ENCODE peak calls at places on chromosomes 4 and X, in eight cellular contexts. V is HCT116, T is HepG2, Q is Panc1, R is GM23338, F is upper lobe of left lung, H is K562, I is GM12878. S is an unnamed sample.
A peak's percentile ranks its signal among the peaks of the same experiment; 100 is the strongest.

GRCh38 chr4:102808009-102808408 is 19.3 kb downstream of the UBE2D3 start:
- ATAC-seq in H (no peak), F (no peak), R (no peak), I (no peak), Q (no peak), V (no peak), T (no peak), S (no peak)

GRCh38 chr4:153947124-153947523 is 158.2 kb upstream of the SFRP2 start:
- ATAC-seq in V (no peak), T (no peak), I (no peak), F (no peak), H (no peak), Q (no peak), R (peak; percentile 61), S (no peak)

GRCh38 chr4:160175064-160175643 is 1072.3 kb downstream of the RAPGEF2 start:
- ATAC-seq in H (no peak), I (no peak), Q (no peak), T (peak; percentile 51), F (no peak), R (no peak), V (peak; percentile 87), S (no peak)

GRCh38 chrX:134484039-134484438 is 24.1 kb downstream of the HPRT1 start:
- ATAC-seq in R (no peak), T (no peak), H (peak; percentile 64), Q (peak; percentile 34), F (no peak), V (peak; percentile 25), I (peak; percentile 38), S (no peak)

GRCh38 chr4:143184217-143184502 is 557 bp upstream of the USP38 start:
- ATAC-seq in I (peak; percentile 27), R (peak; percentile 15), T (peak; percentile 11), F (peak; percentile 54), V (peak; percentile 28), Q (peak; percentile 47), H (peak; percentile 7), S (peak; percentile 2)

GRCh38 chr4:40316333-40316781 is 18.8 kb upstream of the CHRNA9 start:
- ATAC-seq in V (no peak), Q (peak; percentile 23), T (no peak), I (peak; percentile 66), F (peak; percentile 69), R (peak; percentile 9), H (no peak), S (peak; percentile 47)

GRCh38 chr4:114146947-114147618 is 167.6 kb upstream of the ARSJ start:
- ATAC-seq in F (no peak), Q (no peak), R (no peak), I (peak; percentile 55), T (no peak), H (no peak), V (no peak), S (no peak)

GRCh38 chr4:37873383-37873782 is 17.5 kb upstream of the TBC1D1 start:
- ATAC-seq in F (peak; percentile 89), R (no peak), H (no peak), I (no peak), Q (no peak), V (no peak), T (peak; percentile 93), S (peak; percentile 92)

GRCh38 chr4:150251752-150252190 is 173.5 kb downstream of the DCLK2 start:
- ATAC-seq in V (peak; percentile 41), T (peak; percentile 65), H (peak; percentile 39), I (no peak), R (peak; percentile 73), Q (no peak), F (no peak), S (peak; percentile 29)

GRCh38 chr4:188956566-188956965 is 817.3 kb downstream of the TRIML1 start:
- ATAC-seq in T (no peak), R (no peak), V (no peak), Q (no peak), I (no peak), H (no peak), F (no peak), S (no peak)

GRCh38 chr4:105895609-105896460 is 564 bp downstream of the NPNT start:
- ATAC-seq in H (peak; percentile 49), T (peak; percentile 78), Q (peak; percentile 67), V (peak; percentile 68), R (peak; percentile 46), I (peak; percentile 68), F (peak; percentile 63), S (peak; percentile 57)

GRCh38 chr4:47662975-47663374 is 174.9 kb downstream of the CORIN start:
- ATAC-seq in V (peak; percentile 72), R (peak; percentile 33), Q (no peak), F (no peak), T (peak; percentile 50), I (peak; percentile 45), H (peak; percentile 56), S (no peak)

GRCh38 chrX:1420371-1420770 is 28.5 kb upstream of the SLC25A6 start:
- ATAC-seq in V (no peak), T (peak; percentile 21), R (peak; percentile 8), F (no peak), I (peak; percentile 5), Q (no peak), H (peak; percentile 45), S (no peak)

GRCh38 chrX:15761564-15762191 is 23.6 kb downstream of the CA5B start:
- ATAC-seq in H (peak; percentile 88), I (peak; percentile 90), Q (no peak), R (peak; percentile 79), V (peak; percentile 66), T (peak; percentile 44), F (peak; percentile 56), S (no peak)

GRCh38 chrX:15820106-15821073 is 30.1 kb downstream of the ZRSR2 start:
- ATAC-seq in Q (no peak), I (no peak), H (no peak), F (no peak), T (no peak), R (no peak), V (no peak), S (no peak)

GRCh38 chr4:90174622-90175023 is 47.4 kb downstream of the CCSER1 start:
- ATAC-seq in F (no peak), V (peak; percentile 71), H (no peak), Q (no peak), I (no peak), R (no peak), T (no peak), S (no peak)

GRCh38 chr4:92104506-92104905 is 199.3 kb upstream of the GRID2 start:
- ATAC-seq in V (no peak), F (no peak), T (no peak), R (no peak), H (no peak), I (no peak), Q (no peak), S (no peak)

GRCh38 chr4:82439088-82439487 is 8.7 kb downstream of the ENOPH1 start:
- ATAC-seq in T (peak; percentile 56), F (no peak), Q (no peak), I (peak; percentile 28), V (no peak), H (no peak), R (no peak), S (no peak)

GRCh38 chrX:33001107-33001506 is 210.2 kb downstream of the DMD start:
- ATAC-seq in Q (no peak), R (no peak), V (no peak), T (no peak), I (no peak), F (no peak), H (no peak), S (no peak)

GRCh38 chrX:32998776-32999175 is 212.6 kb downstream of the DMD start:
- ATAC-seq in Q (no peak), H (no peak), F (no peak), I (no peak), T (no peak), V (no peak), R (no peak), S (no peak)

GRCh38 chrX:32995427-32995826 is 215.9 kb downstream of the DMD start:
- ATAC-seq in I (no peak), V (no peak), T (no peak), H (no peak), Q (no peak), F (no peak), R (no peak), S (no peak)
- H3K27ac ChIP-seq in I (no peak overlapping the region), V (no peak overlapping the region), T (no peak overlapping the region), H (no peak overlapping the region), Q (no peak overlapping the region), F (no peak overlapping the region), R (no peak overlapping the region), S (peak overlapping the region; percentile 27)

GRCh38 chr4:121156822-121157769 is 7.0 kb downstream of the TNIP3 start:
- ATAC-seq in T (peak; percentile 36), F (peak; percentile 86), V (no peak), R (peak; percentile 97), I (no peak), Q (peak; percentile 51), H (peak; percentile 44), S (peak; percentile 46)

GRCh38 chr4:121154103-121154515 is 10.0 kb downstream of the TNIP3 start:
- ATAC-seq in T (no peak), I (peak; percentile 54), F (no peak), Q (no peak), H (no peak), R (no peak), V (no peak), S (no peak)

GRCh38 chr4:121150003-121150402 is 14.1 kb downstream of the TNIP3 start:
- ATAC-seq in Q (no peak), T (no peak), F (no peak), I (no peak), H (no peak), R (no peak), V (no peak), S (no peak)

GRCh38 chr4:121150486-121150885 is 13.6 kb downstream of the TNIP3 start:
- ATAC-seq in T (no peak), I (no peak), V (no peak), Q (no peak), H (no peak), F (no peak), R (no peak), S (no peak)

DNA sequence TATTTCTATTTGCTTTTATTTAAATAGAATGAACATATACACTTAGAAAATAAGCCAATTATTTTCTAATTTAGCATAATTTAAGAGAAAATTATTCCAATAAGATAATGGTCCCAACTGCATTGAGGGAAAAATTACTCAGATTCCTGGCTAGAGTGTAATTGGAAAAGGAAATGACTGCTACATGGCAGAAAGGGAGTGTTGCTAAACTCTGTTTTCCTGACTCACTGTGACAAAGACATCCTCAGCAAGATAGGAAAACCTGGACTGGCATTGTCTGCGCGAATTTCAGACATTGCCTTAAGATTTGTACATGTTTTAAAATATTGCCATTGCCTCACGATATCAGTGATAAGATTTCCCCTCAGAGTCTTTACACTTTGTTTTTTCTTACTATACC is 8.2 kb downstream of the TNIP3 start:
- ATAC-seq in H (no peak), V (no peak), T (no peak), F (peak; percentile 77), Q (no peak), I (no peak), R (no peak), S (no peak)
- TF ChIP-seq POLR2AphosphoS5 in H (no peak), V (no peak), T (no peak), F (no peak), Q (no peak), I (no peak), R (no peak), S (no peak)

GRCh38 chr4:156321203-156321602 is 367.5 kb upstream of the CTSO start:
- ATAC-seq in Q (no peak), R (no peak), V (no peak), H (no peak), I (no peak), F (no peak), T (no peak), S (no peak)

GRCh38 chr4:156322592-156322991 is 368.9 kb upstream of the CTSO start:
- ATAC-seq in H (no peak), F (no peak), V (peak; percentile 36), R (no peak), Q (no peak), I (no peak), T (no peak), S (no peak)
- H3K27ac ChIP-seq in H (no peak overlapping the region), F (no peak overlapping the region), V (no peak overlapping the region), R (no peak overlapping the region), Q (no peak overlapping the region), I (no peak overlapping the region), T (no peak overlapping the region), S (no peak overlapping the region)

GRCh38 chrX:107730991-107731766 is 44.4 kb downstream of the TSC22D3 start:
- ATAC-seq in F (no peak), I (no peak), H (no peak), V (no peak), Q (no peak), R (no peak), T (no peak), S (no peak)
- TF ChIP-seq POLR2AphosphoS5 in F (no peak), I (no peak), H (no peak), V (no peak), Q (no peak), R (no peak), T (no peak), S (no peak)